ENCODE peak calls at places on chromosome X, in four cellular contexts. P is MCF 10A, N is NB4, K is right lobe of liver. C is an unnamed sample.

GRCh38 chrX:21885568-21885967 is 29.8 kb downstream of the YY2 start:
- DNase-seq in N (no peak), P (no peak), K (no peak), C (no peak)

GRCh38 chrX:110159235-110159634 is 156.3 kb downstream of the TMEM164 start:
- DNase-seq in K (no peak), N (no peak), P (no peak), C (no peak)

GRCh38 chrX:44997888-44998287 is 124.9 kb downstream of the KDM6A start:
- DNase-seq in N (no peak), K (no peak), P (no peak), C (no peak)

GRCh38 chrX:16971694-16972093 is 25.2 kb downstream of the REPS2 start:
- DNase-seq in N (no peak), K (no peak), P (no peak), C (no peak)

GRCh38 chrX:8971116-8971515 is 62.8 kb downstream of the FAM9B start:
- DNase-seq in K (no peak), P (peak), N (peak), C (peak)

GRCh38 chrX:72609313-72609712 is 36.7 kb upstream of the HDAC8 start:
- DNase-seq in P (peak), K (no peak), N (peak), C (no peak)

GRCh38 chrX:118551426-118551825 is 55.8 kb downstream of the DOCK11 start:
- DNase-seq in K (no peak), P (peak), N (no peak), C (no peak)

GRCh38 chrX:46992070-46992469 is 79.8 kb downstream of the JADE3 start:
- DNase-seq in N (no peak), K (no peak), P (no peak), C (no peak)

GRCh38 chrX:133813991-133814390 is 171.4 kb downstream of the GPC3 start:
- DNase-seq in P (no peak), K (no peak), N (no peak), C (no peak)

GRCh38 chrX:154074199-154074598 is 23.3 kb downstream of the MECP2 start:
- DNase-seq in P (peak), K (no peak), N (no peak), C (no peak)

GRCh38 chrX:131565909-131566308 is 22.0 kb downstream of the OR13H1 start:
- DNase-seq in P (no peak), N (no peak), K (no peak), C (no peak)

GRCh38 chrX:17860811-17861495 is at the start of gene RAI2:
- DNase-seq in K (peak), P (no peak), N (no peak), C (no peak)

GRCh38 chrX:53494427-53494826 is 60.3 kb upstream of the HSD17B10 start:
- DNase-seq in K (no peak), N (peak), P (peak), C (peak)

GRCh38 chrX:110168585-110168984 is 149.3 kb downstream of the AMMECR1 start:
- DNase-seq in P (peak), K (no peak), N (no peak), C (no peak)

GRCh38 chrX:68396953-68397352 is 36.3 kb downstream of the OPHN1 start:
- DNase-seq in N (no peak), K (no peak), P (no peak), C (no peak)

GRCh38 chrX:110758781-110759180 is 36.8 kb downstream of the CHRDL1 start:
- DNase-seq in K (no peak), P (no peak), N (no peak), C (no peak)

GRCh38 chrX:7083468-7084396 is 63.8 kb upstream of the STS start:
- DNase-seq in N (peak), K (no peak), P (peak), C (peak)

GRCh38 chrX:55142206-55142918 is 53.5 kb downstream of the PAGE2 start:
- DNase-seq in K (no peak), N (no peak), P (no peak), C (no peak)

GRCh38 chrX:48492293-48492910 is 16.4 kb upstream of the PORCN start:
- DNase-seq in K (no peak), N (peak), P (peak), C (peak)

GRCh38 chrX:115449742-115450141 is 111.2 kb upstream of the PLS3 start:
- DNase-seq in K (peak), P (peak), N (no peak), C (no peak)

GRCh38 chrX:106959897-106960296 is 39.7 kb downstream of the CLDN2 start:
- DNase-seq in N (peak), K (no peak), P (peak), C (no peak)

GRCh38 chrX:129791961-129792570 is 12.3 kb downstream of the SASH3 start:
- DNase-seq in K (no peak), P (no peak), N (no peak), C (no peak)

GRCh38 chrX:67953658-67954057 is 409.8 kb downstream of the AR start:
- DNase-seq in K (no peak), P (no peak), N (no peak), C (no peak)

GRCh38 chrX:82757614-82758013 is 750.5 kb upstream of the POU3F4 start:
- DNase-seq in P (peak), K (no peak), N (no peak), C (no peak)

GRCh38 chrX:110421499-110422455 is 63.1 kb downstream of the RTL9 start:
- DNase-seq in N (no peak), K (peak), P (peak), C (no peak)

GRCh38 chrX:70656304-70656703 is 211.7 kb downstream of the DLG3 start:
- DNase-seq in K (no peak), N (peak), P (no peak), C (no peak)

GRCh38 chrX:150692837-150693781 is at the start of gene MTMR1:
- DNase-seq in K (peak), N (peak), P (no peak), C (no peak)

GRCh38 chrX:50067435-50068292 is 133.1 kb downstream of the AKAP4 start:
- DNase-seq in N (no peak), K (peak), P (no peak), C (no peak)

GRCh38 chrX:69664693-69665092 is 48.8 kb downstream of the EDA start:
- DNase-seq in N (no peak), P (no peak), K (no peak), C (no peak)

GRCh38 chrX:147920161-147920666 is 8.5 kb downstream of the FMR1 start:
- DNase-seq in N (no peak), K (no peak), P (no peak), C (no peak)

GRCh38 chrX:11474021-11474420 is 180.8 kb downstream of the AMELX start:
- DNase-seq in K (no peak), P (no peak), N (no peak), C (no peak)

GRCh38 chrX:35726176-35726575 is 72.0 kb upstream of the MAGEB16 start:
- DNase-seq in N (peak), P (peak), K (no peak), C (no peak)